ENCODE peak calls at places on chromosomes 13 and 19, in eight cellular contexts. Y is heart right ventricle; W is left cardiac atrium; S is stimulated activated CD8-positive, alpha-beta memory T cell treated with anti-CD3 and anti-CD28 coated beads, Interleukin-12 subunit alpha, Interleukin-12 subunit beta, amount 100 ng/mL, for 1 hour; X is HTR-8/SVneo; U is pancreas; M is hepatic stellate cell; E is ELF-1. L is an unnamed sample.

GRCh38 chr19:14127929-14128509 is 8.4 kb downstream of the ASF1B start:
- DNase-seq in Y (no peak), W (no peak), S (no peak), X (no peak), U (no peak), M (no peak), E (no peak), L (no peak)

GRCh38 chr13:90690458-90691063 is 656.9 kb upstream of the MIR17HG start:
- DNase-seq in Y (no peak), W (no peak), S (no peak), X (no peak), U (no peak), M (no peak), E (no peak), L (no peak)

GRCh38 chr13:110419391-110419791 is 112.3 kb downstream of the COL4A2 start:
- DNase-seq in Y (no peak), W (no peak), S (no peak), X (no peak), U (no peak), M (no peak), E (no peak), L (no peak)

GRCh38 chr19:16370671-16371391 is 46.2 kb downstream of the KLF2 start:
- DNase-seq in Y (no peak), W (no peak), S (no peak), X (no peak), U (no peak), M (no peak), E (no peak), L (no peak)

GRCh38 chr19:607301-608154 is 17.8 kb downstream of the HCN2 start:
- DNase-seq in Y (no peak), W (no peak), S (no peak), X (no peak), U (no peak), M (no peak), E (no peak), L (no peak)

GRCh38 chr19:19550454-19550842 is 12.4 kb downstream of the CILP2 start:
- DNase-seq in Y (no peak), W (no peak), S (no peak), X (no peak), U (no peak), M (no peak), E (peak), L (no peak)

GRCh38 chr19:33064117-33064777 is 441 bp downstream of the RHPN2 start:
- DNase-seq in Y (peak), W (peak), S (no peak), X (no peak), U (peak), M (no peak), E (no peak), L (no peak)

GRCh38 chr19:14556662-14557188 is 15.1 kb downstream of the NDUFB7 start:
- DNase-seq in Y (peak), W (peak), S (peak), X (peak), U (peak), M (peak), E (peak), L (peak)

GRCh38 chr19:33193864-33194362 is at the start of gene LRP3:
- DNase-seq in Y (peak), W (no peak), S (no peak), X (peak), U (peak), M (no peak), E (peak), L (no peak)

GRCh38 chr19:36528921-36529518 is 949 bp upstream of the ZNF260 start:
- DNase-seq in Y (no peak), W (no peak), S (peak), X (peak), U (peak), M (peak), E (peak), L (no peak)

GRCh38 chr13:67119481-67119883 is 110.7 kb downstream of the PCDH9 start:
- DNase-seq in Y (no peak), W (no peak), S (no peak), X (peak), U (no peak), M (peak), E (no peak), L (peak)

GRCh38 chr19:48915757-48916156 is 15.6 kb downstream of the NUCB1 start:
- DNase-seq in Y (no peak), W (no peak), S (no peak), X (no peak), U (no peak), M (no peak), E (no peak), L (no peak)

GRCh38 chr13:46687810-46688209 is 109.2 kb downstream of the ESD start:
- DNase-seq in Y (no peak), W (no peak), S (no peak), X (no peak), U (no peak), M (no peak), E (peak), L (peak)

GRCh38 chr13:97116754-97117153 is 105.4 kb upstream of the MBNL2 start:
- DNase-seq in Y (no peak), W (no peak), S (no peak), X (no peak), U (no peak), M (no peak), E (peak), L (no peak)

GRCh38 chr13:23979361-23980159 is 82.3 kb upstream of the C1QTNF9B start:
- DNase-seq in Y (peak), W (peak), S (peak), X (peak), U (peak), M (peak), E (peak), L (peak)

GRCh38 chr19:17080441-17080803 is 4.8 kb downstream of the MYO9B start:
- DNase-seq in Y (no peak), W (no peak), S (no peak), X (no peak), U (no peak), M (no peak), E (no peak), L (no peak)

GRCh38 chr13:102582256-102582655 is 14.5 kb upstream of the TPP2 start:
- DNase-seq in Y (no peak), W (no peak), S (no peak), X (no peak), U (no peak), M (no peak), E (no peak), L (no peak)

GRCh38 chr19:50801107-50801506 is 10.9 kb downstream of the ACP4 start:
- DNase-seq in Y (no peak), W (no peak), S (no peak), X (no peak), U (no peak), M (no peak), E (peak), L (no peak)

L was measured in foreskin melanocyte.